ENCODE peak calls at places on chromosomes 3 and 15, in four cellular contexts. Y, O, N and C are unnamed samples.

GRCh38 chr15:73832657-73833056 is 40.7 kb upstream of the TBC1D21 start:
- DNase-seq in N (peak), O (no peak), Y (no peak), C (no peak)

GRCh38 chr3:58237940-58238681 is 519 bp downstream of the ABHD6 start:
- DNase-seq in N (no peak), Y (peak), O (no peak), C (no peak)

GRCh38 chr15:81196576-81197254 is at the start of gene IL16:
- DNase-seq in Y (no peak), O (no peak), N (no peak), C (no peak)

GRCh38 chr3:132643366-132643765 is 16.2 kb downstream of the ACAD11 start:
- DNase-seq in N (no peak), Y (no peak), O (no peak), C (no peak)

GRCh38 chr15:90869140-90869541 is 753 bp downstream of the FURIN start:
- DNase-seq in N (no peak), O (no peak), Y (no peak), C (no peak)

GRCh38 chr3:124034016-124034808 is 42.3 kb upstream of the ROPN1 start:
- DNase-seq in O (no peak), N (peak), Y (peak), C (no peak)

GRCh38 chr15:71529353-71529752 is 281.0 kb upstream of the NR2E3 start:
- DNase-seq in N (no peak), O (no peak), Y (no peak), C (no peak)

GRCh38 chr3:198108756-198109155 is 148.7 kb downstream of the LMLN start:
- DNase-seq in Y (no peak), N (no peak), O (no peak), C (no peak)

GRCh38 chr3:164326714-164327113 is 751.6 kb downstream of the SI start:
- DNase-seq in O (no peak), Y (no peak), N (no peak), C (no peak)

GRCh38 chr3:150242220-150242938 is 165.7 kb upstream of the TSC22D2 start:
- DNase-seq in Y (peak), N (peak), O (no peak), C (no peak)

GRCh38 chr3:168085491-168086119 is 10.1 kb downstream of the GOLIM4 start:
- DNase-seq in Y (no peak), O (peak), N (no peak), C (no peak)

GRCh38 chr3:140117111-140117526 is 182.1 kb downstream of the CLSTN2 start:
- DNase-seq in Y (no peak), O (no peak), N (peak), C (no peak)

GRCh38 chr3:140122183-140122582 is 187.2 kb downstream of the CLSTN2 start:
- DNase-seq in Y (no peak), O (no peak), N (no peak), C (no peak)
- TF ChIP-seq CTCF in Y (no peak), O (no peak), N (no peak), C (no peak)

GRCh38 chr15:25058080-25058785 is 103.4 kb downstream of the SNRPN start:
- DNase-seq in Y (no peak), O (no peak), N (no peak), C (no peak)

GRCh38 chr15:25059698-25060471 is 105.1 kb downstream of the SNRPN start:
- DNase-seq in N (no peak), Y (no peak), O (no peak), C (no peak)

GRCh38 chr15:25060996-25061620 is 106.3 kb downstream of the SNRPN start:
- DNase-seq in Y (no peak), O (no peak), N (no peak), C (no peak)

GRCh38 chr15:25061808-25062550 is 107.2 kb downstream of the SNRPN start:
- DNase-seq in O (no peak), N (no peak), Y (no peak), C (no peak)

GRCh38 chr15:25060472-25060803 is 105.7 kb downstream of the SNRPN start:
- DNase-seq in N (no peak), O (no peak), Y (no peak), C (no peak)
- H3K4me3 ChIP-seq in N (no peak), O (no peak), Y (no peak), C (no peak)

GRCh38 chr3:185270262-185270955 is 16.6 kb upstream of the EHHADH start:
- DNase-seq in N (peak), O (no peak), Y (peak), C (no peak)
- TF ChIP-seq CTCF in N (peak), O (peak), Y (peak), C (peak)

DNA sequence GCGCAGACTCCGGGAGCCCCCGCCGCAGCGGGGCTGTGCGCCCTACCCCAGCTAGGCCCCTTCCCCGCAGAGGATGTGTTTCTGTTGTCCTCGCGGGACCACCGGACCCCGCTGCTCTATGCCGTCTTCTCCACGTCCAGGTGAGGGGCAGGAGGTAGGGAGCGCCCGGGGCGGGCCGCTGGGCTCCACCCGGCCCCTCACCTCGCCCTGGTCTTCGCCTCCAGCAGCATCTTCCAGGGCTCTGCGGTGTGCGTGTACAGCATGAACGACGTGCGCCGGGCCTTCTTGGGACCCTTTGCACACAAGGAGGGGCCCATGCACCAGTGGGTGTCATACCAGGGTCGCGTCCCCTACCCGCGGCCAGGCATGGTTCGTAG is 4.7 kb downstream of the SEMA3B start:
- DNase-seq in O (no peak), N (no peak), Y (no peak), C (no peak)
- H3K4me3 ChIP-seq in O (no peak), N (no peak), Y (no peak), C (no peak)

GRCh38 chr15:57921371-57921770 is 144.1 kb downstream of the ALDH1A2 start:
- DNase-seq in N (peak), O (no peak), Y (no peak), C (no peak)

GRCh38 chr15:57923311-57923710 is 142.2 kb downstream of the ALDH1A2 start:
- DNase-seq in O (no peak), Y (no peak), N (peak), C (no peak)

GRCh38 chr15:57923750-57924149 is 141.8 kb downstream of the ALDH1A2 start:
- DNase-seq in N (peak), O (no peak), Y (no peak), C (no peak)

GRCh38 chr15:57924536-57924935 is 141.0 kb downstream of the ALDH1A2 start:
- DNase-seq in N (no peak), O (no peak), Y (no peak), C (no peak)

DNA sequence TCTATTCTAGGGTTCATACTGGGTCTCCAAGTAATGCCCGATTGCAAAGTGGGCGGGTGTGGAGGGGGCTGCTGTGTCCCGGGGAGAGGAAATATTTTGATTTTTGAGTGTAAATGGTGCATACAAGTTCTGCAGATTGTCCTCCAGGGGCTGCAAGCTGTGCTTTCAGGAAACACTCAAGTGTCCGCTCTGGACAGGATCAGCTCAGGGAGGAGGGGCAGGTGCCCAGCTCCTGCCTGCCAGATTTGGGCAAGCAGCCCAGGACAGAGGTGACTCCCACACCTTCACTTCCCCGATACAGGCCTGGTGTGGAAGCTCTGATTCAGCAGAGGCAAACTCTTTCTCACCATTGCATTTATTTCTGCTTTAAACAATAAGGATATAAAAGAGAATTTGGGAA is 142.7 kb downstream of the ALDH1A2 start:
- DNase-seq in O (no peak), N (peak), Y (peak), C (no peak)
- TF ChIP-seq CTCF in O (no peak), N (no peak), Y (no peak), C (no peak)

DNA sequence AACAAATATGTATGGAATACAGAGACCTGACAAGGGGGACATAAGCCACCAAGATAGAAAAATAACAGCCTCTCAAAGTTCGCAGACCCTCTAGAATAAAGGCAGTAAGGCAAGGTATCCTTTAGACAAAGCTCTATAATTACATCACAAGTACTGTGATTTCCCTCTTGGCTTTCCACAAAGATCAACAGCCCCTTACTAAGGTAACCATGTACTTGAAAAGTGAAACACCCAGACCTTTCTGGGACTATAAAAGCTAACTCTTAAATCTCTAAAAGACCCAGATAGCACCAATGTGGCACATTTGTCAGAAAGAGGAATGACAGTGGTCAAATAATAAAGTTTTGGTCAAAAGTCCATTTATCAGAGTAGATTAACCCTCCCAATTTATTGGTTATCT is 51.9 kb downstream of the TBL1XR1 start:
- DNase-seq in Y (no peak), O (no peak), N (no peak), C (no peak)
- H3K4me3 ChIP-seq in Y (no peak), O (peak), N (no peak), C (peak)

GRCh38 chr3:183653209-183654064 is 18.0 kb downstream of the KLHL24 start:
- DNase-seq in N (peak), Y (peak), O (no peak), C (no peak)
- TF ChIP-seq CTCF in N (no peak), Y (no peak), O (no peak), C (no peak)

DNA sequence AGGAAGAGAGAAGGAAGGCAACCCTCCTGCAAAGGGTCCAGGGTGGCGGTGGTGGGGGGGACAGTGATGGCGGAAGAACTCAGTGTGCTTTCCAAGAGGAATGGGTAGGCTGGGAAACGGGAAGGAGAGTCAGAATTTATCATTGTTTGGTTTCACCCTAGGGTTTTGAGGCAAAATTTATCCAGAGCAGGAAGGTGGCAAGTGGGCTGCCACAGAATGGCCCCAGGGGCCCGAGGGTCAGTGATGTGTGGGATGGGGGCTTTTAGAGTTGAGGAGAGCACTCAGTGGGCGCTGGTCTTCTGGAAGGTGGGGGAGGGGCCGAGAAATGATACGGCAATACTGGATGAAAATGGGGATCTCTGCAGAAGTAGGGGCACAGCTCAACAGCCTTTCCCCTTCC is 581 bp downstream of the FAM131A start:
- DNase-seq in Y (no peak), N (no peak), O (no peak), C (no peak)
- H3K4me3 ChIP-seq in Y (no peak), N (peak), O (no peak), C (no peak)